ENCODE peak calls at places on chromosomes 12 and 14, in four cellular contexts. P is transverse colon, L is astrocyte, F is endodermal cell. Q is an unnamed sample.

GRCh38 chr14:88668448-88669116 is 105.7 kb downstream of the ZC3H14 start:
- DNase-seq in P (no peak), F (no peak), L (no peak), Q (no peak)

GRCh38 chr12:90122716-90123115 is 414.1 kb upstream of the ATP2B1 start:
- DNase-seq in F (no peak), P (no peak), L (no peak), Q (no peak)

GRCh38 chr12:99954724-99955123 is 30.0 kb downstream of the ANKS1B start:
- DNase-seq in F (no peak), L (no peak), P (no peak), Q (no peak)

GRCh38 chr14:81868172-81868571 is 334.5 kb upstream of the SEL1L start:
- DNase-seq in P (no peak), L (no peak), F (peak; percentile 64), Q (no peak)

GRCh38 chr12:131559517-131560516 is 151.1 kb upstream of the SFSWAP start:
- DNase-seq in F (no peak), L (no peak), P (no peak), Q (no peak)

GRCh38 chr12:68001486-68002466 is 12.5 kb downstream of the IFNG-AS1 start:
- DNase-seq in L (no peak), P (no peak), F (no peak), Q (peak; percentile 53)

GRCh38 chr14:98909251-98909944 is 362.6 kb downstream of the BCL11B start:
- DNase-seq in L (peak; percentile 72), P (no peak), F (no peak), Q (no peak)

GRCh38 chr12:132772551-132772950 is 10.9 kb upstream of the ANKLE2 start:
- DNase-seq in F (no peak), L (no peak), P (peak; percentile 56), Q (no peak)

GRCh38 chr12:8681129-8681902 is 16.5 kb upstream of the RIMKLB start:
- DNase-seq in L (peak; percentile 94), F (peak; percentile 78), P (no peak), Q (peak; percentile 75)

GRCh38 chr12:112025808-112026375 is 12.7 kb downstream of the ERP29 start:
- DNase-seq in L (no peak), F (no peak), P (no peak), Q (peak; percentile 14)

DNA sequence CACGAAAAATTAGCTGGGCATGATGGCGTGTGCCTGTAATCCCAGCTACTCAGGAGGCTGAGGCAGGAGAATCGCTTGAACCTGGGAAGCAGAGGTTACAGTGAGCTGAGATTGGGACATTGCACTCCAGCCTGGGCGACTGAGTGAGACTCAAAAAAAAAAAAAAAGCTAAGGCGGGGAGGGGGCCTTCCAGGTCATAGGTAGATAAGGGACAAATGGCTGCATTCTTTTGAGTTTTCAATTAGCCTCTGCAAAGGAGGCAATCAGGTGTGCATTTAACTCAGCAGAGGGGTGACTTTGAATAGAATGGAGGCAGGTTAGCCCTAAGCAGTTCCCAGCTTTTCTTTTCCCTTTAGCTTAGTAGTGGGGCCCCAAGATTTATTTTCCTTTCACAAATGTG is 743 bp upstream of the AACS start:
- DNase-seq in F (peak; percentile 70), P (no peak), L (no peak), Q (no peak)
- H3K4me3 ChIP-seq in F (peak overlapping the region; percentile 90), P (peak overlapping the region; percentile 86), L (peak overlapping the region; percentile 84), Q (no peak overlapping the region)

DNA sequence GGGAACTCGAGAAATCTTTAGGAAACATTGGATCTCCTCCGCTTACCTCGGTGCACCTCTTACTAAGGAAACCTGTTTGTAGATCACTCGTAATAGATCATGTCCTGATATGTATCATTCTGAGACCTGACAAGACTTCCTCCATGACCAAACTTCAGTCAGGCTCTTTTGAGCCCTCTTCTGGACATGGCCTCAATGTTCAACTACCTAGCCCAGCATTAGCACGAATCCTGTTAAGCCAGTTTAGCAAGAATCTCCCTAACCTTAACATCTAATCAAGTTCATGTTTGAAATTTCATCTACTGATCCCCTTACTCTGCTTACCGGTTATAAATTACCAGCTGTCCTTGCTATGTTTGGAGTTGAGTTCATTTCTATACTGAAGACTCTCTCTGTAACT is 713.9 kb upstream of the USP15 start:
- DNase-seq in F (peak; percentile 56), L (no peak), P (no peak), Q (no peak)
- TF ChIP-seq CTCF in F (peak; percentile 65), L (no peak), P (no peak), Q (no peak)

GRCh38 chr12:75661927-75662326 is 150.5 kb upstream of the KRR1 start:
- DNase-seq in L (peak; percentile 91), P (no peak), F (no peak), Q (peak; percentile 82)

GRCh38 chr12:75662501-75663159 is 151.2 kb upstream of the KRR1 start:
- DNase-seq in F (no peak), P (no peak), L (no peak), Q (peak; percentile 74)

GRCh38 chr12:75658826-75659823 is 147.7 kb upstream of the KRR1 start:
- DNase-seq in L (peak; percentile 93), F (no peak), P (no peak), Q (peak; percentile 81)

GRCh38 chr12:75660107-75660530 is 148.7 kb upstream of the KRR1 start:
- DNase-seq in F (no peak), L (peak; percentile 96), P (no peak), Q (peak; percentile 66)

DNA sequence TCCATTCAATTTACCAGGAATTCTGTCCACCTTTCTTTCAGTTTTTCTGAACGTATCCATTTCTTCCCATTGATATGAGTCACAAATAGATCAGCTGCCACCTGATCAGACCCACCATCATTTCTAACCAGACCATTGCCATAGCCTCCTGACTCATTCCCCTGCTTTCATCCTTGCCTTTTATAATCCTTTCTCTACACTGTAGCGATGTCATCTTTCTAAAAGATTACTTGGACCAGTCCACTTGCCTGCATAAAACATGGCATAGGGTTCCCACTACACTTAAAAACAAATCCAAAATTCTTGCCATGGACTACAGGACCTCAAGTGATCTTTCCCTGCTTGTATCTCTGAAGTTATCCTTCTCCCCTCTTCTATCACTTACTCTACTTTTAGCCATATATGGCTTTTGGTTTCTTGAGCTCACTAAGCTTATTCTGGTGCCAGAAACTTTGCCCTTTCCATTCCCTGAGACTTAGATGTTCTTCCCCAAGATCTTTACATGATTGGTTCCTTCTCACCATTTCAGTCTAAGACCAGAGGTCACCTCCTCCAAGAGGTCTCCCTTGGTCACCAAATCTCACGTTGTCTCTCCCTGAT is 149.5 kb upstream of the KRR1 start:
- DNase-seq in F (no peak), L (peak; percentile 94), P (no peak), Q (peak; percentile 51)
- H3K4me3 ChIP-seq in F (no peak overlapping the region), L (peak overlapping the region; percentile 3), P (no peak overlapping the region), Q (no peak overlapping the region)

GRCh38 chr12:85632390-85632789 is 203.8 kb downstream of the RASSF9 start:
- DNase-seq in P (no peak), F (no peak), L (peak; percentile 52), Q (peak; percentile 39)
- TF ChIP-seq CTCF in P (no peak), F (no peak), L (no peak), Q (no peak)

GRCh38 chr12:121468451-121468850 is 68.5 kb downstream of the RNF34 start:
- DNase-seq in P (no peak), F (peak; percentile 58), L (no peak), Q (no peak)

GRCh38 chr12:121467638-121468403 is 67.9 kb downstream of the RNF34 start:
- DNase-seq in F (peak; percentile 93), L (no peak), P (peak; percentile 38), Q (peak; percentile 31)

GRCh38 chr12:121465921-121466799 is 66.2 kb downstream of the RNF34 start:
- DNase-seq in F (peak; percentile 77), L (no peak), P (peak; percentile 46), Q (peak; percentile 21)

GRCh38 chr12:121464331-121464730 is 64.4 kb downstream of the RNF34 start:
- DNase-seq in L (no peak), P (no peak), F (no peak), Q (no peak)

GRCh38 chr12:121466800-121467637 is 67.1 kb downstream of the RNF34 start:
- DNase-seq in P (peak; percentile 93), F (peak; percentile 97), L (peak; percentile 72), Q (peak; percentile 78)
- H3K4me3 ChIP-seq in P (peak overlapping the region; percentile 75), F (peak overlapping the region; percentile 72), L (peak overlapping the region; percentile 66), Q (peak overlapping the region; percentile 60)

GRCh38 chr12:108635201-108635996 is 1.7 kb upstream of the SELPLG start:
- DNase-seq in P (peak; percentile 71), F (peak; percentile 75), L (no peak), Q (peak; percentile 39)
- TF ChIP-seq CTCF in P (no peak), F (no peak), L (no peak), Q (no peak)

GRCh38 chr14:102694530-102695171 is 82.6 kb upstream of the TRAF3 start:
- DNase-seq in F (peak; percentile 87), P (peak; percentile 63), L (peak; percentile 35), Q (peak; percentile 88)
- H3K4me3 ChIP-seq in F (no peak overlapping the region), P (no peak overlapping the region), L (no peak overlapping the region), Q (no peak overlapping the region)

DNA sequence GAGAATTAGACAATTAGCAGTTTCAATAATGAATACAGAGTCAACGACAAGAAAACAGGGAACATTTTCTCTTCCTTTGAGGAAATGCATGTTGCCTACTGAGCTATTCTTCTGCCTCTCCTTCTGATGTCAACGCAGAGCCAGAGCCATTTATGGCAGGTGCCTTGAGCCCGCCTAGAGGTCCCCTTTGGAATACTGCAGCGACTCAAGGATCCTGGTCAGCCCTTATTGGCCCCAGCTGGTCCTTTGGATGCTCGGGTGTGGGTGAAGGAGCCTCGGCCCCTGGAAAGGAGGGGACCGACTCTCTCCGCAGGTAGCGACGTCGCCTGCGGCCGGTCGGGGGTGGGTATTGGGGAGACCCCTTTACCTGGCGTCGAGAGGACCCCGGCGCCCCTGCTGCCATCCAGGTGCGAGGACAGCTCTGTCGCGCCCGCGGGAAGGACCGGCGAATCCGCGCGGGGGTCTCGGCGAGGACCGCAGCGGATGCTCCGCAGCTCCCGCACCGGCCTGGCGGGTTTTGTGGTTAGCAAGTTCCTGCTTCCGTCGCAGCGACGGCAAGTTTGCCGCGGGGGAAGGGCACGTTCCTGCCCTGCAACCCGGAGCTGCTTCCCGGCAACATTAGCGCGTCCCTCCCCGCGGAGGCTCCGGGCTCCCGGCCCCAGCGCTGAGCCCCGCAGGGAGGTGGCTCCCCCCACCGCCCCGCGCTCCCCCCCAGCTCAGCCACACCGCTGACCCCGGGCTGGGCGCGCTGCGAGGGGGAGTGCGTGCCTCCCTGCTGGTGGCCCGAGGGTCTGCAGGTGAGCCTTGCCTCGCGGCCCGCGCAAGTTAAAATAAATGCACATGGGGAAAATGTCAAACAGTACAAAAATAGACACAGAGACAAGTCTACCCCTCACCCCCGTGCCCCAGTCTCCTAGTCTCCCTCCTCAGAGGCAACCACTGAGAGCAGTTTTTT is at the start of gene MANSC1:
- DNase-seq in F (peak; percentile 91), P (peak; percentile 83), L (no peak), Q (peak; percentile 25)
- TF ChIP-seq CTCF in F (peak; percentile 94), P (peak; percentile 59), L (peak; percentile 9), Q (peak; percentile 31)

GRCh38 chr12:108732489-108732888 is 1.2 kb upstream of the CORO1C start:
- DNase-seq in L (no peak), F (no peak), P (no peak), Q (no peak)
- H3K4me3 ChIP-seq in L (peak overlapping the region; percentile 84), F (peak overlapping the region; percentile 86), P (peak overlapping the region; percentile 87), Q (peak overlapping the region; percentile 92)

DNA sequence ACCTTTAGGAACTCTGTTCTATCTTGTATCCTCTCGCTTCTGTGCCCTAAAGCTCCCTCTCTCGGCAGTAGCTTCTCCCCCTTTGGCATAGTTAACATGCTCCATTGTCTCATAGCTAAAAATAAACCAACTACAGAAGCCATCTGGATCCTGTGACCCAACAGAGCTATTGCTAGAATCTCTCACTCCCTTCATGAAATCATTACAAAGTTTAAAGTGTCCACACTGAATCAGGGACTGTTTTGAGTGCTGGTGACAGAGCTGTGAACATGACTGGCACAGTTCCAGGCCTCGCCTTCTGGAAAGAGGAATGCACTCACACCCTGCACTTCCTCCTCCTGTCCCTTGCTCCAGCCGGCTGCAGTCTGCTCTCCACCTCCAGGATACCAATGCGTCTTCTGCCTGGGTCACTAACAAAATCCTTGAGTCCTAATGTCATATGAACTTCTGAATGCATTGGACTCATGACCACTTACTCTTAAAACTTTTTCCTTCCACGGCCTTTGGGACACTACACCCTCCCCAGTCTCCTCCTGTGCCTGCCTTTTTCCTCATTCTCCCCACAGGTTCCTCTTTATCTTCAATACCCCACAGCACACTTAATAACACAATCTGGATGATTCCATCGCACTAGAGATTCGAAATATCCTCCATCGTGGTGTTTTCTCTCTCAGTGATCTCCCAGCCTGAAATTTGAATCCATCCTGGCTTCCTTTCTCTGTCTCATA is 13.2 kb downstream of the PLBD1 start:
- DNase-seq in F (no peak), L (no peak), P (peak; percentile 94), Q (no peak)
- TF ChIP-seq CTCF in F (peak; percentile 38), L (no peak), P (peak; percentile 51), Q (no peak)